ENCODE peak calls at places on chromosomes 13 and 19, in seven cellular contexts. One of them, this sample, is unnamed.

GRCh38 chr19:2475018-2475701 is 767 bp upstream of the GADD45B start:
- DNase-seq in lung: peak; percentile 53
- DNase-seq in lower lobe of right lung: peak; percentile 69
- DNase-seq in colonic mucosa: peak; percentile 71
- DNase-seq in esophagus squamous epithelium: no peak
- DNase-seq in BJ: no peak
- DNase-seq in epithelial cell of esophagus: peak; percentile 66
- DNase-seq in this sample: no peak

GRCh38 chr13:42334329-42334706 is 62.4 kb downstream of the AKAP11 start:
- DNase-seq in esophagus squamous epithelium: no peak
- DNase-seq in BJ: no peak
- DNase-seq in lower lobe of right lung: no peak
- DNase-seq in lung: no peak
- DNase-seq in colonic mucosa: no peak
- DNase-seq in epithelial cell of esophagus: no peak
- DNase-seq in this sample: no peak

GRCh38 chr19:18425515-18426415 is 6.6 kb downstream of the SSBP4 start:
- DNase-seq in lower lobe of right lung: no peak
- DNase-seq in BJ: no peak
- DNase-seq in colonic mucosa: no peak
- DNase-seq in epithelial cell of esophagus: no peak
- DNase-seq in lung: no peak
- DNase-seq in esophagus squamous epithelium: no peak
- DNase-seq in this sample: no peak

GRCh38 chr13:112688560-112689497 is 1.0 kb upstream of the ATP11A start:
- DNase-seq in colonic mucosa: peak; percentile 27
- DNase-seq in lung: peak; percentile 90
- DNase-seq in lower lobe of right lung: peak; percentile 89
- DNase-seq in BJ: no peak
- DNase-seq in epithelial cell of esophagus: no peak
- DNase-seq in esophagus squamous epithelium: no peak
- DNase-seq in this sample: no peak

GRCh38 chr13:52695856-52696255 is 43.2 kb downstream of the SUGT1 start:
- DNase-seq in esophagus squamous epithelium: no peak
- DNase-seq in colonic mucosa: no peak
- DNase-seq in lung: no peak
- DNase-seq in epithelial cell of esophagus: peak; percentile 79
- DNase-seq in BJ: no peak
- DNase-seq in lower lobe of right lung: no peak
- DNase-seq in this sample: no peak

GRCh38 chr13:79912403-79912802 is 428.5 kb downstream of the SPRY2 start:
- DNase-seq in esophagus squamous epithelium: no peak
- DNase-seq in epithelial cell of esophagus: no peak
- DNase-seq in lung: no peak
- DNase-seq in lower lobe of right lung: no peak
- DNase-seq in colonic mucosa: no peak
- DNase-seq in BJ: no peak
- DNase-seq in this sample: no peak

GRCh38 chr13:19159761-19160420 is 21.7 kb downstream of the TUBA3C start:
- DNase-seq in epithelial cell of esophagus: no peak
- DNase-seq in lower lobe of right lung: no peak
- DNase-seq in colonic mucosa: no peak
- DNase-seq in BJ: no peak
- DNase-seq in lung: no peak
- DNase-seq in esophagus squamous epithelium: no peak
- DNase-seq in this sample: no peak

GRCh38 chr13:22926176-22927007 is 254.4 kb upstream of the SGCG start:
- DNase-seq in lung: peak; percentile 79
- DNase-seq in esophagus squamous epithelium: no peak
- DNase-seq in lower lobe of right lung: peak; percentile 79
- DNase-seq in epithelial cell of esophagus: peak; percentile 36
- DNase-seq in colonic mucosa: peak; percentile 79
- DNase-seq in BJ: peak; percentile 3
- DNase-seq in this sample: no peak

GRCh38 chr13:99600318-99600717 is 99.0 kb downstream of the TM9SF2 start:
- DNase-seq in BJ: no peak
- DNase-seq in epithelial cell of esophagus: no peak
- DNase-seq in lower lobe of right lung: no peak
- DNase-seq in lung: no peak
- DNase-seq in esophagus squamous epithelium: no peak
- DNase-seq in colonic mucosa: no peak
- DNase-seq in this sample: no peak

GRCh38 chr19:46221981-46222610 is 7.4 kb upstream of the IGFL1 start:
- DNase-seq in BJ: no peak
- DNase-seq in esophagus squamous epithelium: no peak
- DNase-seq in lower lobe of right lung: peak; percentile 76
- DNase-seq in lung: peak; percentile 85
- DNase-seq in colonic mucosa: no peak
- DNase-seq in epithelial cell of esophagus: peak; percentile 90
- DNase-seq in this sample: peak; percentile 35

GRCh38 chr19:36331353-36332228 is 47.4 kb downstream of the ZFP14 start:
- DNase-seq in epithelial cell of esophagus: peak; percentile 98
- DNase-seq in esophagus squamous epithelium: peak; percentile 43
- DNase-seq in lower lobe of right lung: peak; percentile 70
- DNase-seq in colonic mucosa: peak; percentile 87
- DNase-seq in BJ: peak; percentile 85
- DNase-seq in lung: peak; percentile 75
- DNase-seq in this sample: peak; percentile 78

GRCh38 chr19:10593820-10594637 is 6.9 kb upstream of the AP1M2 start:
- DNase-seq in epithelial cell of esophagus: no peak
- DNase-seq in lung: no peak
- DNase-seq in esophagus squamous epithelium: no peak
- DNase-seq in lower lobe of right lung: peak; percentile 61
- DNase-seq in colonic mucosa: no peak
- DNase-seq in BJ: no peak
- DNase-seq in this sample: no peak

GRCh38 chr13:48896312-48896711 is 79.4 kb upstream of the FNDC3A start:
- DNase-seq in esophagus squamous epithelium: no peak
- DNase-seq in BJ: no peak
- DNase-seq in colonic mucosa: no peak
- DNase-seq in epithelial cell of esophagus: peak; percentile 66
- DNase-seq in lower lobe of right lung: no peak
- DNase-seq in lung: no peak
- DNase-seq in this sample: no peak

GRCh38 chr19:7456964-7457541 is 31.8 kb downstream of the PEX11G start:
- DNase-seq in lower lobe of right lung: no peak
- DNase-seq in colonic mucosa: no peak
- DNase-seq in BJ: no peak
- DNase-seq in lung: no peak
- DNase-seq in epithelial cell of esophagus: peak; percentile 67
- DNase-seq in esophagus squamous epithelium: no peak
- DNase-seq in this sample: no peak

GRCh38 chr19:49835562-49835961 is 15.4 kb upstream of the PTOV1 start:
- DNase-seq in esophagus squamous epithelium: no peak
- DNase-seq in lung: no peak
- DNase-seq in BJ: no peak
- DNase-seq in colonic mucosa: no peak
- DNase-seq in epithelial cell of esophagus: no peak
- DNase-seq in lower lobe of right lung: no peak
- DNase-seq in this sample: no peak

GRCh38 chr19:33883869-33884519 is 87.3 kb downstream of the KCTD15 start:
- DNase-seq in BJ: no peak
- DNase-seq in epithelial cell of esophagus: peak; percentile 17
- DNase-seq in colonic mucosa: no peak
- DNase-seq in lower lobe of right lung: no peak
- DNase-seq in esophagus squamous epithelium: no peak
- DNase-seq in lung: no peak
- DNase-seq in this sample: no peak

GRCh38 chr13:90055121-90055520 is 1292.4 kb upstream of the MIR17HG start:
- DNase-seq in esophagus squamous epithelium: no peak
- DNase-seq in lung: no peak
- DNase-seq in epithelial cell of esophagus: peak; percentile 92
- DNase-seq in lower lobe of right lung: no peak
- DNase-seq in colonic mucosa: no peak
- DNase-seq in BJ: no peak
- DNase-seq in this sample: no peak

GRCh38 chr13:27170521-27171243 is 929 bp downstream of the USP12 start:
- DNase-seq in lower lobe of right lung: peak; percentile 63
- DNase-seq in BJ: no peak
- DNase-seq in colonic mucosa: peak; percentile 50
- DNase-seq in esophagus squamous epithelium: no peak
- DNase-seq in epithelial cell of esophagus: peak; percentile 37
- DNase-seq in lung: peak; percentile 41
- DNase-seq in this sample: no peak

GRCh38 chr13:32632343-32632910 is 46.2 kb downstream of the PDS5B start:
- DNase-seq in lung: no peak
- DNase-seq in colonic mucosa: no peak
- DNase-seq in epithelial cell of esophagus: no peak
- DNase-seq in lower lobe of right lung: no peak
- DNase-seq in BJ: no peak
- DNase-seq in esophagus squamous epithelium: no peak
- DNase-seq in this sample: no peak

GRCh38 chr13:29503041-29503837 is 92.2 kb downstream of the SLC7A1 start:
- DNase-seq in lung: no peak
- DNase-seq in esophagus squamous epithelium: no peak
- DNase-seq in colonic mucosa: no peak
- DNase-seq in BJ: no peak
- DNase-seq in epithelial cell of esophagus: peak; percentile 23
- DNase-seq in lower lobe of right lung: no peak
- DNase-seq in this sample: no peak

GRCh38 chr13:88979465-88980180 is 1308.5 kb downstream of the SLITRK5 start:
- DNase-seq in lung: no peak
- DNase-seq in epithelial cell of esophagus: peak; percentile 63
- DNase-seq in lower lobe of right lung: no peak
- DNase-seq in colonic mucosa: no peak
- DNase-seq in esophagus squamous epithelium: no peak
- DNase-seq in BJ: no peak
- DNase-seq in this sample: no peak
- TF ChIP-seq CTCF in lung: no peak
- TF ChIP-seq CTCF in epithelial cell of esophagus: peak; percentile 68
- TF ChIP-seq CTCF in lower lobe of right lung: no peak
- TF ChIP-seq CTCF in colonic mucosa: no peak
- TF ChIP-seq CTCF in esophagus squamous epithelium: no peak
- TF ChIP-seq CTCF in BJ: no peak
- TF ChIP-seq CTCF in this sample: no peak

DNA sequence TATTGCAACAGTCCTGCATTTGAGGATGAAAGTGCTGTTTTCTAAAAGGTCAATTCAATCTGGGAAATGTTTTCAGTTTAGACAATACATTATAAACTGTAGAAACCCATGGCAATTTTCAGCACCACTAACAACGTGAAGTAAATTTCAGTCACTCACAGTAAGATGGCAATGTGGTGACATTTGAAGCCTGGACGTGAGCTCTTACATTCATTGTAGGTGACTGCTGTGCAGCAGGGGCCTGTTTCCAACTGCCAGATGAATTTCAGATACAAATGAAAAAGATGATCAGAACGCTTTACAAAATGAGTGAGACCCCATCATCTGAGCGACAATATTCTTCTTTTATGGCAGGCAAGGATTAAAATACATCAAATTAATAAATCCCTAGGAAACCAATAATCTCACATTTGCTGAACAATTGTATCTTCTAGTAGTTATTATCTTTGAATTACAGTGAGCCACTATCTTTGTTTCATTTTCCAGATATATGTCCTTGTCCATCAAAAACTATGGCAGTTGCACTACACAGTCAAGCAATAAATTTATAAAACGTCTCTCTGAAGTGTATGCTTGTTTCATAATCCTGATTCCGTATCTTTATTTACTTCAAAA is 1816.8 kb downstream of the OLFM4 start:
- DNase-seq in BJ: no peak
- DNase-seq in epithelial cell of esophagus: no peak
- DNase-seq in lower lobe of right lung: no peak
- DNase-seq in esophagus squamous epithelium: no peak
- DNase-seq in lung: no peak
- DNase-seq in colonic mucosa: no peak
- DNase-seq in this sample: no peak
- TF ChIP-seq CTCF in BJ: no peak
- TF ChIP-seq CTCF in epithelial cell of esophagus: no peak
- TF ChIP-seq CTCF in lower lobe of right lung: no peak
- TF ChIP-seq CTCF in esophagus squamous epithelium: no peak
- TF ChIP-seq CTCF in lung: no peak
- TF ChIP-seq CTCF in colonic mucosa: no peak
- TF ChIP-seq CTCF in this sample: no peak

DNA sequence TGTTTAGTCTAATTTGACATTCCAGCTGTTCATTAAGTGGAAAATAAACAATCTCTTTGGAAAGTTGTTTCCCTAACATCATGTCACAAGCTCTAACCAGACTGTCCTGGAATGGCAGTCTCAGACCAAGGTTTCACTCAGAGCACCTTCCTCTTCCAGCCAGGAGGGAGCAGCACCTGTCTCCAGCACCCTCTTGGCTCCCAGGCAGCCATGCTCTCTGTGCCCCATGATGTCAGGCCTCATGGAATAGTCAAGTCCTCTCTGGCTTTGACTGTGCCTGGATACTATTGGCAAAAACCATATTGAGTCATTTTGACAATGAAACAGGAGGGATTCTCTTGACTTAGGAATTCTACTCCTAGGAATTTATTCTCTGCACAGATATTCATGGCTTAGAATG is 171.4 kb downstream of the OXGR1 start:
- DNase-seq in lung: no peak
- DNase-seq in epithelial cell of esophagus: peak; percentile 66
- DNase-seq in BJ: no peak
- DNase-seq in lower lobe of right lung: no peak
- DNase-seq in colonic mucosa: peak; percentile 25
- DNase-seq in esophagus squamous epithelium: no peak
- DNase-seq in this sample: no peak
- TF ChIP-seq CTCF in lung: no peak
- TF ChIP-seq CTCF in epithelial cell of esophagus: peak; percentile 79
- TF ChIP-seq CTCF in BJ: no peak
- TF ChIP-seq CTCF in lower lobe of right lung: peak; percentile 33
- TF ChIP-seq CTCF in colonic mucosa: peak; percentile 37
- TF ChIP-seq CTCF in esophagus squamous epithelium: peak; percentile 55
- TF ChIP-seq CTCF in this sample: no peak

GRCh38 chr13:46341112-46341711 is 45.8 kb downstream of the RUBCNL start:
- DNase-seq in colonic mucosa: no peak
- DNase-seq in lower lobe of right lung: no peak
- DNase-seq in esophagus squamous epithelium: no peak
- DNase-seq in BJ: no peak
- DNase-seq in epithelial cell of esophagus: peak; percentile 54
- DNase-seq in lung: no peak
- DNase-seq in this sample: no peak

GRCh38 chr13:46340631-46341111 is 46.4 kb downstream of the RUBCNL start:
- DNase-seq in esophagus squamous epithelium: no peak
- DNase-seq in lung: no peak
- DNase-seq in lower lobe of right lung: no peak
- DNase-seq in colonic mucosa: no peak
- DNase-seq in epithelial cell of esophagus: no peak
- DNase-seq in BJ: no peak
- DNase-seq in this sample: no peak

GRCh38 chr13:46343279-46343949 is 43.6 kb downstream of the RUBCNL start:
- DNase-seq in colonic mucosa: no peak
- DNase-seq in lower lobe of right lung: no peak
- DNase-seq in esophagus squamous epithelium: no peak
- DNase-seq in BJ: no peak
- DNase-seq in lung: no peak
- DNase-seq in epithelial cell of esophagus: no peak
- DNase-seq in this sample: no peak

GRCh38 chr13:46345400-46345799 is 41.7 kb downstream of the RUBCNL start:
- DNase-seq in epithelial cell of esophagus: no peak
- DNase-seq in BJ: no peak
- DNase-seq in esophagus squamous epithelium: no peak
- DNase-seq in colonic mucosa: no peak
- DNase-seq in lung: no peak
- DNase-seq in lower lobe of right lung: no peak
- DNase-seq in this sample: no peak

DNA sequence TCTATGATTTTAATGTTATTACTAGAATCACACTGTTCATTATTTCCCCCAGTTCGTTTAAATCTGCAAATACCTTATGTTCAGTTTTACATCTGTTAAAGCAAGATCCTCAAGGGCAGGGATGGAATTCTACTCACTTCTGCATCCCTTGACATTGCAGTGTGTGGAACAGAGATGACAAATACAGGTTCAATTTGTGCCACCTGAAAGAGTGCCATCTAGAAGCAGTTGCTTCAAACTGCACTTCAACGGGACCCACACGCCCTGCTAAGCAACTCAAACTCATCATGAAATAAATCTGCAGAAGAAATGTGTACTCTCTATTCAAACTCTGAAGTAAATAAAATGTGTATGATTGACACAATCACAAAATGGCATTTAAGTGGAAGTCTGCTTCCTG is 44.5 kb downstream of the RUBCNL start:
- DNase-seq in BJ: no peak
- DNase-seq in lower lobe of right lung: no peak
- DNase-seq in lung: no peak
- DNase-seq in colonic mucosa: no peak
- DNase-seq in epithelial cell of esophagus: no peak
- DNase-seq in esophagus squamous epithelium: no peak
- DNase-seq in this sample: no peak
- TF ChIP-seq CTCF in BJ: no peak
- TF ChIP-seq CTCF in lower lobe of right lung: no peak
- TF ChIP-seq CTCF in lung: no peak
- TF ChIP-seq CTCF in colonic mucosa: no peak
- TF ChIP-seq CTCF in epithelial cell of esophagus: peak; percentile 20
- TF ChIP-seq CTCF in esophagus squamous epithelium: no peak
- TF ChIP-seq CTCF in this sample: no peak

This sample was measured in omental fat pad.